ENCODE peak calls at places on chromosome 1, in eight cellular contexts. K is fibroblast of lung, Z is kidney, D is neural progenitor cell, Y is GM23248, P is endothelial cell of umbilical vein, C is mesenchymal stem cell, H is K562. U is an unnamed sample.
A peak's percentile ranks its signal among the peaks of the same experiment; 100 is the strongest.

GRCh38 chr1:170586321-170586855 is 54.4 kb downstream of the GORAB start:
- DNase-seq in K (peak; percentile 26), Z (no peak), D (peak; percentile 66), Y (peak; percentile 76), P (no peak), C (no peak), H (no peak), U (no peak)

GRCh38 chr1:63877816-63878215 is 104.0 kb downstream of the ROR1 start:
- DNase-seq in K (peak; percentile 69), Z (no peak), D (no peak), Y (peak; percentile 77), P (no peak), C (peak; percentile 73), H (no peak), U (no peak)

GRCh38 chr1:45236136-45236535 is 29.7 kb upstream of the ZSWIM5 start:
- DNase-seq in K (no peak), Z (no peak), D (no peak), Y (no peak), P (no peak), C (no peak), H (no peak), U (no peak)

GRCh38 chr1:195577748-195578147 is 1030.5 kb downstream of the KCNT2 start:
- DNase-seq in K (no peak), Z (no peak), D (no peak), Y (no peak), P (no peak), C (no peak), H (no peak), U (no peak)

GRCh38 chr1:71788113-71788512 is 494.2 kb downstream of the NEGR1 start:
- DNase-seq in K (no peak), Z (no peak), D (no peak), Y (peak; percentile 3), P (no peak), C (no peak), H (no peak), U (no peak)

GRCh38 chr1:68565923-68566322 is 69.0 kb upstream of the DEPDC1 start:
- DNase-seq in K (no peak), Z (no peak), D (no peak), Y (no peak), P (no peak), C (no peak), H (no peak), U (no peak)

GRCh38 chr1:113388621-113389355 is 1.5 kb upstream of the MAGI3 start:
- DNase-seq in K (no peak), Z (no peak), D (no peak), Y (peak; percentile 10), P (peak; percentile 29), C (peak; percentile 18), H (peak; percentile 56), U (peak; percentile 65)

GRCh38 chr1:230825061-230825803 is 43.1 kb downstream of the C1orf198 start:
- DNase-seq in K (peak; percentile 85), Z (no peak), D (no peak), Y (peak; percentile 86), P (peak; percentile 49), C (peak; percentile 87), H (no peak), U (no peak)

GRCh38 chr1:113684153-113684541 is 75.1 kb downstream of the PHTF1 start:
- DNase-seq in K (peak; percentile 73), Z (peak; percentile 75), D (no peak), Y (peak; percentile 66), P (peak; percentile 89), C (peak; percentile 54), H (peak; percentile 53), U (peak; percentile 39)

DNA sequence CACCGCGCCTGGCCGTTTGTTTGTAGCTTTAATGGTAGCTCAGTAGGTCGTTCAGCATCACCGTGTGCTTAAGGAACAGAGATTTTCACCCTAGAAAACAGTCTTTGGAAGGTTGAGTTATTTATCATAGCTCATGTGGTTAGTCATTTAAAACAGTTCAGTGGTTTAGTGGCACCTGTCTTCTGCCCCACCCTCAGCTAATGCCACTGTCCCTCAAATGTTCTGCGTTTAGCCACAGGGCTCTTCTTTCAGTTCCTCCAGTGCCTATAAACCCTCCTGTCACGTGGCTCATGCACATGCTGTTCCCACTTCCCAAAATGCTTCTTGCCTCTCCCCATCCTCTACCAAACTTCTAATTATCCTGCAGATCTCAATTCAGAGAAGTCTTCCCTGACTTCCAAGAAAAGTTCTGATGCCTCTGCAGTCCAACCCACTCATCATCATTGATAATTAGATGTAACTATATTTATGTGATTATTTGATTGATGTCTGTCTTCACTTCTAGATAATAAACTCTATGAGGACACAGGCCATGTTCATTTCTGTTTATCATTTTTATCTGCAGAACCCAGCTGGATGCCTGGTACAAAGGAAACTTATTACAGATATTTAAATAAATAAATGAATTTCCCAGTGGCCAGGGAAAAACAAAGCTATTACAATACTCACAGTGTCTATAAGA is 14.4 kb upstream of the DIPK1A start:
- DNase-seq in K (no peak), Z (no peak), D (no peak), Y (no peak), P (no peak), C (no peak), H (no peak), U (peak; percentile 45)
- H3K9ac ChIP-seq in K (no peak overlapping the region), Z (no peak overlapping the region), D (no peak overlapping the region), Y (no peak overlapping the region), P (no peak overlapping the region), C (no peak overlapping the region), H (no peak overlapping the region), U (no peak overlapping the region)

DNA sequence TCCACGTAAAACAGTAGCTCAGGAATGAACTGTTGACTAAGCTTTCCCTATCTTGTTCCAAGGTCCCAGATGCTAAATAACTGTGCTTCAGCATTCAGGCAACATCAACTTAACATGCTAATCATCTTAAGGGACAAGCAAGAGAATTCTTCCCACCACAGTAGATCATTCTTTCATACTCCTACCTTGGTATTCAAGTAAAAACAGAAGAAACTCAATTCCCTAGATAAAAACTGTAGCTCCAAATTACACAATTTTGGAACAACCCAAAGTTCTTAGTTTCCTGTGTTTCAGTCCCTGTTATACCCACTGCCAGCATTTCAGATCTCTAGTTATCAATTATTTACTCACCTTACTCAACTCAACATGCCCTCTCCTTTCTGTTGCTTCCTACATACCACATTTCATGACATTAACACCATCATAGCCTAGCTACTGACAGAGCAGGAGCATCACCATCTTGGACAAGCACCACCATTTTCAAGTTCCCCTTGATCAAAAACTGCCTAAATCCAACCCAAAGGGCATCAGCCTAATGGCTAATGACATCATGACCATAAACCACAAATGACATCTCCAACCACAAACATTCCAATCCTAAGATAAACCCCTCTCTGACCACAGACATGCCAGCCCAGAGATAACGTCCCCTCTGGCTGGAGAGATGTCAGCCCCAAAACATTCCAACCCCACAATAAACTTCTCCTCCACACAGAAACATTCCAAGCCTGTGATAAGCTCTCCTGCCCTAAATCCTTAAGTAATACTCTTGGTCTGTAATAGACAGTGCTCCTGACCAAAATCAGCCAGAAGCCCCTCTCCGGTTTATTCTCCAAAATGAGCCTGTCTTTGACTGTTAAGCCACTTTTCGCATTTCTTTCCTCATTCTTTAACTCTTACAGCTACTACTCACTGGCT is 191.2 kb downstream of the RERE start:
- DNase-seq in K (peak; percentile 88), Z (no peak), D (no peak), Y (peak; percentile 82), P (no peak), C (peak; percentile 93), H (peak; percentile 64), U (no peak)
- H3K9ac ChIP-seq in K (no peak overlapping the region), Z (no peak overlapping the region), D (no peak overlapping the region), Y (peak overlapping the region; percentile 21), P (no peak overlapping the region), C (peak overlapping the region; percentile 38), H (no peak overlapping the region), U (no peak overlapping the region)

DNA sequence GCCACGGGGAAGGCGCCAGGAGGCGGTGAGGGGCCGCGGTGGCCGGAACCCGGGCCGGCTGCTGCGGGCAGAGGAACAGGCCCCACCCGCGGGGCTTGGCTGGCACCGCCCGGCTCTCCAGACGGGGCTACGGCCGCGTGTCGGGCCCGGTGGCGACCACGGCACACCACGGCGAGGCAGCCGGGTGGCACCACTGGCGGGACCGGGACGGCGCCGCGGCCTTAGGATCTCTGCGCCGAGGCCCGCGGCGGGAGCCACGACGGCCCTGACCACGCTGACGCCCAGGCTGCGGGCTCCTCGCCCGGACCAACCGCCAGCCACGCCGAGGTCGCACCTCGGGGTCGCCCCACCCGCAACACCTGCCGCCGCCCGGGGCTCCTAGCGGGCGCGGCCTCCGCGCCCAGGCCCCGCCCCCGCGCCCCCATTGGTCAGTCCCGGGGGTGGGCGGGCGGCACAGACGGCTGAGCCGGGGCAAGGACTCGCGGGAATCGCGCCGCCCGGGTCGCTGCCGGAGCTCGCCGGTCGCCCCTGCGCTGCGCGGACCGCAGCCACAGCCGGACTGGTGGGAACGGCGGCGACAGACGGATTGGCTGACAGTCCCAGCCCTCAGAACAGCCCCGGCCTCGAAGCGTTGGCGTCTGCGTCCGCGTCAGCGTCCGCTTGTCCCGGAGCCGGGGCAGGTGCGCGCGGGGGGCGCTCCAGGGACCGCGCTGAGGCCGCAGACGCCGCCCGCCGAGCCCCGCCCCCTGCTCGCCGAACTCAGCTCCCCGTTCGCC is at the start of gene BMP8A:
- DNase-seq in K (no peak), Z (peak; percentile 85), D (peak; percentile 87), Y (peak; percentile 67), P (peak; percentile 65), C (peak; percentile 53), H (peak; percentile 97), U (peak; percentile 84)
- H3K9ac ChIP-seq in K (peak within 1 kb of the TSS; percentile 23), Z (no peak within 1 kb of the TSS), D (no peak within 1 kb of the TSS), Y (no peak within 1 kb of the TSS), P (no peak within 1 kb of the TSS), C (no peak within 1 kb of the TSS), H (no peak within 1 kb of the TSS), U (peak within 1 kb of the TSS; percentile 48)

GRCh38 chr1:9111957-9112356 is 16.9 kb downstream of the GPR157 start:
- DNase-seq in K (no peak), Z (peak; percentile 63), D (no peak), Y (no peak), P (no peak), C (no peak), H (no peak), U (no peak)

GRCh38 chr1:9108056-9108665 is 20.7 kb downstream of the GPR157 start:
- DNase-seq in K (no peak), Z (peak; percentile 52), D (no peak), Y (no peak), P (no peak), C (no peak), H (no peak), U (no peak)

GRCh38 chr1:9111357-9111691 is 17.6 kb downstream of the GPR157 start:
- DNase-seq in K (no peak), Z (peak; percentile 72), D (no peak), Y (no peak), P (no peak), C (no peak), H (no peak), U (no peak)

GRCh38 chr1:9112961-9113880 is 15.7 kb downstream of the GPR157 start:
- DNase-seq in K (no peak), Z (peak; percentile 67), D (no peak), Y (no peak), P (no peak), C (peak; percentile 65), H (no peak), U (peak; percentile 40)

DNA sequence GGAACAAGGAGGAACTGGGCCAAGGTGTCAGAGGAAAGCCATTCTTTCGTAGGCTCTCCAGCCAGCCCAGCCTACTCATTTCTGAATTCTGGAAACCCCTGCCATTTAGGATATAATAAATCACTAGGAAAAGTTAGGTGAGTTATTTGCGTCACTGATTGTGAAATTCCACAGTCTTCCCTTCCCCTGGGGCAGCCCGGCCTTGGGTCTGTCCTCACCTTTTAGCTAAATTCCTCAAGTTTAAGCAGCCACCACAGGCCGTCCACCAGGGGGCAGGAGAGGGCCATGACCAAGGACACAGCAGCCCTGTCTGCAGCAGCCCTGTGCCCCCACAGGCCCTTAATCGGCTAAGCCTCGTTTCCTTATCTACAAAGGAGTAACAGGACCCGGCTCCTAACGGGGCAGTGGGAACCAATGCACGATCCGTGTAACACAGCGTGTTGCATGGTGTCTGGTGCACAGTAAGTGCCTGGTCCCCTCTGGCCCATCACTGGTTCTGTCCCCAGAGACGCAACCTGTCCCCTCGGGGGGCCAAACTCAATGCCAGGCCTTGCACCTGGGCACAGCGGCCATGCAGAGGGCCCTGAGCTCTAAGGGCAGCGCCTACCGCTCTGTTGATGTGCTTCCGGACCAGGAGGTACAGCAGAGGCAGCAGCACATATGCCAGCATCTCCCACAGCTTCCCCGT is 18.1 kb downstream of the GPR157 start:
- DNase-seq in K (peak; percentile 88), Z (peak; percentile 97), D (peak; percentile 86), Y (peak; percentile 82), P (peak; percentile 85), C (peak; percentile 83), H (peak; percentile 82), U (peak; percentile 89)
- H3K9ac ChIP-seq in K (no peak overlapping the region), Z (no peak overlapping the region), D (no peak overlapping the region), Y (no peak overlapping the region), P (no peak overlapping the region), C (no peak overlapping the region), H (no peak overlapping the region), U (no peak overlapping the region)